ENCODE peak calls at places on chromosomes 13 and 19, in five cellular contexts. T is hepatocyte, H is stomach, D is neural progenitor cell, Y is MM.1S. K is an unnamed sample. For H3K4me1, the result is how much of the 10 kb centered on the place peaks cover.

GRCh38 chr19:49987159-49987698 is 26.3 kb upstream of the SIGLEC11 start:
- DNase-seq in D (peak), H (peak), Y (peak), T (peak), K (peak)

GRCh38 chr13:35866801-35867200 is 264.4 kb downstream of the DCLK1 start:
- DNase-seq in Y (no peak), H (no peak), T (no peak), D (no peak), K (no peak)

GRCh38 chr13:106958690-106959089 is 390.8 kb upstream of the ARGLU1 start:
- DNase-seq in Y (no peak), D (no peak), H (no peak), T (peak), K (no peak)

GRCh38 chr13:75550159-75550567 is 572 bp downstream of the UCHL3 start:
- DNase-seq in H (no peak), T (peak), D (peak), Y (peak), K (peak)

GRCh38 chr19:42455621-42456081 is 12.9 kb upstream of the CXCL17 start:
- DNase-seq in Y (no peak), H (no peak), D (no peak), T (peak), K (no peak)

GRCh38 chr13:69565334-69565733 is 542.3 kb upstream of the ATXN8OS start:
- DNase-seq in D (peak), H (no peak), Y (no peak), T (peak), K (peak)

GRCh38 chr13:113548171-113548641 is 36.3 kb upstream of the TFDP1 start:
- DNase-seq in D (peak), Y (no peak), T (no peak), H (no peak), K (no peak)

GRCh38 chr19:35155441-35155840 is 906 bp downstream of the FXYD5 start:
- DNase-seq in T (no peak), D (no peak), H (no peak), Y (no peak), K (peak)

GRCh38 chr13:26977541-26977940 is 194.1 kb downstream of the USP12 start:
- DNase-seq in H (no peak), T (no peak), Y (no peak), D (no peak), K (no peak)

GRCh38 chr13:30615851-30616311 is 1.8 kb upstream of the USPL1 start:
- DNase-seq in T (peak), Y (peak), D (no peak), H (no peak), K (peak)

GRCh38 chr13:109274188-109274821 is 512.1 kb downstream of the IRS2 start:
- DNase-seq in T (peak), H (no peak), Y (no peak), D (peak), K (no peak)

GRCh38 chr13:19685445-19685844 is 52.0 kb downstream of the MPHOSPH8 start:
- DNase-seq in T (no peak), Y (no peak), H (no peak), D (no peak), K (no peak)

GRCh38 chr13:51717786-51718398 is 86.1 kb downstream of the DHRS12 start:
- DNase-seq in Y (no peak), D (no peak), H (no peak), T (no peak), K (no peak)

GRCh38 chr13:25217023-25217909 is 45.2 kb upstream of the AMER2 start:
- DNase-seq in Y (no peak), T (no peak), D (no peak), H (no peak), K (no peak)

GRCh38 chr19:51739466-51740213 is 12.0 kb downstream of the FPR1 start:
- DNase-seq in H (no peak), Y (no peak), D (no peak), T (no peak), K (no peak)

GRCh38 chr13:103224804-103225203 is 158.6 kb upstream of the SLC10A2 start:
- DNase-seq in T (no peak), D (no peak), Y (no peak), H (no peak), K (no peak)

GRCh38 chr19:13681509-13681908 is 82.8 kb upstream of the MRI1 start:
- DNase-seq in Y (no peak), H (no peak), D (no peak), T (no peak), K (no peak)

GRCh38 chr13:73417012-73417615 is 358.3 kb downstream of the KLF5 start:
- DNase-seq in H (no peak), D (peak), T (no peak), Y (no peak), K (peak)

GRCh38 chr19:29528350-29528945 is 2.7 kb downstream of the VSTM2B start:
- DNase-seq in D (peak), T (peak), Y (peak), H (no peak), K (peak)

GRCh38 chr19:46717034-46717715 is at the start of gene PRKD2:
- DNase-seq in Y (peak), T (peak), D (peak), H (peak), K (peak)

GRCh38 chr19:49852631-49853126 is 1.7 kb downstream of the PTOV1 start:
- DNase-seq in D (no peak), T (no peak), H (no peak), Y (no peak), K (peak)

GRCh38 chr19:47447470-47448359 is 24.0 kb downstream of the SLC8A2 start:
- DNase-seq in Y (no peak), T (peak), D (peak), H (peak), K (peak)

GRCh38 chr13:36764957-36765356 is 54.1 kb upstream of the RFXAP start:
- DNase-seq in T (no peak), D (no peak), H (no peak), Y (no peak), K (no peak)

GRCh38 chr13:50129923-50130685 is 114.9 kb downstream of the KCNRG start:
- DNase-seq in D (peak), H (no peak), Y (no peak), T (peak), K (peak)

GRCh38 chr19:368624-369020 is 24.0 kb upstream of the MIER2 start:
- DNase-seq in H (no peak), D (no peak), Y (no peak), T (no peak), K (no peak)

GRCh38 chr19:19554074-19555023 is 16.3 kb downstream of the CILP2 start:
- DNase-seq in D (peak), H (peak), Y (no peak), T (peak), K (peak)

GRCh38 chr13:111597041-111598017 is 276.9 kb downstream of the TEX29 start:
- DNase-seq in T (no peak), H (no peak), Y (no peak), D (peak), K (no peak)

GRCh38 chr19:38062959-38063786 is 156.2 kb downstream of the SIPA1L3 start:
- DNase-seq in Y (no peak), T (no peak), D (peak), H (no peak), K (no peak)

GRCh38 chr19:20035935-20036334 is 3.4 kb downstream of the ZNF682 start:
- DNase-seq in Y (no peak), T (no peak), H (no peak), D (no peak), K (no peak)

GRCh38 chr13:113560645-113561416 is 23.7 kb upstream of the TFDP1 start:
- DNase-seq in T (no peak), Y (no peak), H (peak), D (no peak), K (no peak)

GRCh38 chr19:9289231-9289884 is 20.3 kb downstream of the ZNF699 start:
- DNase-seq in Y (no peak), D (no peak), H (no peak), T (no peak), K (no peak)

GRCh38 chr19:6528544-6529121 is 2.2 kb upstream of the TNFSF9 start:
- DNase-seq in Y (no peak), D (no peak), T (no peak), H (no peak), K (peak)

GRCh38 chr13:47897411-47898050 is 103.5 kb downstream of the SUCLA2 start:
- DNase-seq in D (no peak), T (no peak), Y (no peak), H (no peak), K (no peak)

GRCh38 chr13:40970803-40971202 is 48.3 kb downstream of the ELF1 start:
- DNase-seq in T (no peak), Y (no peak), H (no peak), D (no peak), K (no peak)

GRCh38 chr13:40968416-40969000 is 50.6 kb downstream of the ELF1 start:
- DNase-seq in Y (no peak), H (no peak), D (no peak), T (no peak), K (no peak)

GRCh38 chr13:40969169-40969901 is 49.8 kb downstream of the ELF1 start:
- DNase-seq in T (no peak), Y (no peak), H (no peak), D (no peak), K (peak)

GRCh38 chr13:40973409-40973808 is 45.7 kb downstream of the ELF1 start:
- DNase-seq in T (no peak), H (no peak), D (no peak), Y (no peak), K (no peak)

GRCh38 chr13:40971321-40971720 is 47.8 kb downstream of the ELF1 start:
- DNase-seq in T (no peak), Y (no peak), D (no peak), H (no peak), K (no peak)
- H3K4me1 ChIP-seq in T (half or more), Y (under half), D (under half), H (half or more), K (half or more)

DNA sequence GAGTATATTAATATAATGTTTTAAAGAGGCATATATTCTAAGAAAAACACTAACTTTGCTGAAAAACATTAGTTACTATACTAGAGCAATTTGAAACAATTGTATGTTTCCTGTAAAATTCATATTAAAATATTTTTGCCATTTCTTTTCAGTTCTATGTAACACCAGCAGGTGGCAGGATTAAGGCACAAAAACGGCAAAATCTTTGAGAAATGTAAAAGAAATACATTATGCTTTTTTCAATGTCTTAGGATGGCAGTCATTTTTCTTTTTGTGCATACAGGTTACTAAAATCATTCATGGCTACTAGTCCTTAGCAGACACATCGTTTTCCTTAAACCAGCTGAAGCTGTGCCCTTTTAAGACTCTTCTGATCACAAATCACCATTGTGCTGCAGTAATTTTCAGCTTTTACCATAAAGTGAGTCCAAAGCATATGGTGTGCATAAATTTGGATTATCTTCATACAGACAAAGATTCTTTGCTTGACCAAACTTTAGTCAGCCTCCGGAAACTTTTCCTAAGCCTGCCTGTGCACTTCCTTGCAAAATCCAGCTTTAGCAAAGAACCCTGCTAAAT is 800.7 kb upstream of the SLITRK5 start:
- DNase-seq in H (no peak), Y (no peak), D (peak), T (peak), K (peak)
- TF ChIP-seq CTCF in H (peak), Y (peak), D (peak), T (peak), K (peak)

GRCh38 chr19:31339405-31339804 is 9.8 kb downstream of the TSHZ3 start:
- DNase-seq in Y (no peak), H (no peak), T (no peak), D (no peak), K (peak)
- H3K4me1 ChIP-seq in Y (under half), H (under half), T (under half), D (under half), K (under half)

GRCh38 chr13:82358284-82358683 is 1524.0 kb downstream of the SLITRK1 start:
- DNase-seq in T (no peak), D (no peak), Y (no peak), H (no peak), K (no peak)

DNA sequence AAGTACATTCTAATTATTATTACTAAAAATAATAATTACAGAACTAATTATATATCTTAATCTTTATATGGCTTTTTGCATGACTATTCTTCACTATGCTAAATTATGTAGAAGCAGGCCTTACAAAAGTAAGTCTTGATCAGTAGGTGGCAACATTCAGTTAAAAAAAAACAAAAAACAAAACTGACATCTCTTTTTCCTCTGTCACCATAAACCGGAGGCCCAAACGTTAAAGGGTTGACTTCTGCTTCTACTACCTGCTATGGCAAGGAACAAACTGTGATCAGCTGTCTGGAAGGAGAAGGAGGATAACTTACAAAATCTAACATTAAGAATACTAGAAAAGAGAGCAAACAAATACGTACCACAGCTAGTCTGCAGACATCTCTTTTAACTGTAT is 1525.6 kb downstream of the SLITRK1 start:
- DNase-seq in Y (no peak), H (no peak), T (no peak), D (peak), K (no peak)
- TF ChIP-seq CTCF in Y (no peak), H (no peak), T (peak), D (peak), K (no peak)

GRCh38 chr19:16619456-16619855 is 8.5 kb downstream of the MED26 start:
- DNase-seq in Y (no peak), H (no peak), D (no peak), T (no peak), K (no peak)
- H3K4me1 ChIP-seq in Y (under half), H (under half), D (under half), T (under half), K (half or more)

GRCh38 chr19:17942582-17943283 is 9.9 kb downstream of the CCDC124 start:
- DNase-seq in Y (no peak), D (no peak), H (no peak), T (no peak), K (no peak)
- TF ChIP-seq CTCF in Y (no peak), D (no peak), H (no peak), T (no peak), K (no peak)

DNA sequence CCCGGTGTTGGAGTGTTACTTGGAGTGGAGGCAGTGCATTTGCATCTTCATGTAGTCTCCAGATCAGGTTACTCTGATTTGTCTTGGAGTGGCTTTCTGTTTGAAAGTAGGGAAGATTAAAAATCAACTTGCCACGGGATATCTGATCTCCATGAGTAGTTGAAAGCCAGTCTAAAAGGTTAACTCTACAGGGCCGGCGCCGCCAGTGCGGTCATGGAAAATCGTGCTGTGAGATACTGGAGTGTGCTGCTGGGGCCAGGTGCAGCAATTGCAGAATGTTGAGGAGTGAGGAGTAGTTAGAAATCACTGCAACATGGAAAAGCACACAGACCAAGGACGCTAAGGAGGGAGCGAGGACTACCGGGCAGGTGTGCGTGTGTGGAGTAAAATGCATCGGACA is 175.0 kb downstream of the STK24 start:
- DNase-seq in Y (no peak), D (no peak), H (peak), T (no peak), K (no peak)
- H3K4me1 ChIP-seq in Y (under half), D (under half), H (under half), T (under half), K (under half)

GRCh38 chr13:32001392-32001768 is 30.2 kb upstream of the FRY start:
- DNase-seq in D (peak), T (peak), Y (peak), H (no peak), K (peak)
- TF ChIP-seq CTCF in D (peak), T (peak), Y (peak), H (peak), K (peak)

DNA sequence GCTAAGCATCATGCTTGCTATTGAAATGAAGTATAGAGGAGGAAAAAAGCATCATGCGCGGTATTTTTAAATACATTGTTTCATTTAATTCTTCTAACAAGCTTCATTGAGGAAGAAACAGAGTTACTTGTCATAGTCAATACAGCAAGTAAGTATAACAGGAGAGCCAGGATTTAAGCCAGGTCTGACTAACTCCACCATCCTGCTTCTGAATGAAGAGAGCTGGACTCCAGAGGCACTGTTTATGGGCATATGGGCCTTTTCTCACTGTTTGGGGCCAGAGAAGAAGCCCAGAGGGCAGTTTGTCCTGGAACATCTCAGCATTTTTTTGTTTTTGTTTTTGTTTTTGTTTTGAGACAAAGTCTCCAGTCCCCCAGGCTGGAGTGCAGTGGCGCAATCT is 7.9 kb downstream of the SAMD4B start:
- DNase-seq in D (no peak), T (no peak), Y (no peak), H (no peak), K (no peak)
- H3K4me1 ChIP-seq in D (under half), T (under half), Y (under half), H (under half), K (under half)